ENCODE peak calls at places on chromosomes 4 and X, in five cellular contexts. Q, G, E, C and U are unnamed samples.

GRCh38 chr4:145081756-145082155 is 16.2 kb downstream of the ANAPC10 start:
- DNase-seq in Q (no peak), G (no peak), E (no peak), C (no peak), U (no peak)

GRCh38 chr4:212438-213174 is 88.3 kb downstream of the ZNF718 start:
- DNase-seq in Q (peak), G (peak), E (no peak), C (no peak), U (no peak)

GRCh38 chrX:21723097-21723496 is 34.8 kb downstream of the SMPX start:
- DNase-seq in Q (peak), G (no peak), E (no peak), C (no peak), U (no peak)

GRCh38 chr4:113759696-113760093 is 1.8 kb downstream of the CAMK2D start:
- DNase-seq in Q (no peak), G (no peak), E (no peak), C (no peak), U (no peak)

GRCh38 chrX:147900349-147900748 is 11.4 kb upstream of the FMR1 start:
- DNase-seq in Q (no peak), G (no peak), E (no peak), C (no peak), U (no peak)

GRCh38 chrX:153700376-153700945 is 12.7 kb downstream of the SLC6A8 start:
- DNase-seq in Q (no peak), G (no peak), E (no peak), C (no peak), U (no peak)

GRCh38 chrX:2445662-2446623 is 54.8 kb downstream of the DHRSX start:
- DNase-seq in Q (no peak), G (no peak), E (no peak), C (no peak), U (no peak)

GRCh38 chr4:142549726-142550463 is 296.2 kb downstream of the INPP4B start:
- DNase-seq in Q (peak), G (no peak), E (no peak), C (peak), U (peak)

GRCh38 chrX:111830561-111830960 is 45.4 kb upstream of the TRPC5OS start:
- DNase-seq in Q (no peak), G (no peak), E (no peak), C (no peak), U (no peak)

GRCh38 chr4:8906668-8906970 is 35.0 kb upstream of the HMX1 start:
- DNase-seq in Q (no peak), G (no peak), E (no peak), C (no peak), U (no peak)

GRCh38 chrX:24145340-24146186 is 4.0 kb upstream of the ZFX start:
- DNase-seq in Q (peak), G (no peak), E (no peak), C (peak), U (peak)

DNA sequence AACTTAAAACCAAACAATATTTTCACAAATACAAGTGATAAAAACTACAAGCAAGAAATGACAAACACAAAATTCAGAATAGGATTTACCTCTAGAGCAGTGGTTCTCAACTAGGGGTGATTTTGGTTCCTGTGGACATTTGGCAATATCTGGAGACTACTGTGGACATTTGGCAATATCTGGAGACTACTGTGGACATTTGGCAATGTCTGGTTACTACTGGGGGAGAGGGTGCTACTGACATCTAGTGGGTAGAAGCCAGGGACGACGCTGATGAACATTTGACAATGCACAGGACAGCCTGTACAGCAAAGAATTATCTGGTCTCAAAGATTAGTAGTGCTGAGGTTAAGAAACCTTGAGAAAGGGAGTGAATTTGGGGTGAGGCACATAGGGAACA is 169.8 kb downstream of the CLCN4 start:
- DNase-seq in Q (peak), G (no peak), E (no peak), C (peak), U (peak)
- TF ChIP-seq CTCF in Q (peak), G (peak), E (no peak), C (peak), U (no peak)

DNA sequence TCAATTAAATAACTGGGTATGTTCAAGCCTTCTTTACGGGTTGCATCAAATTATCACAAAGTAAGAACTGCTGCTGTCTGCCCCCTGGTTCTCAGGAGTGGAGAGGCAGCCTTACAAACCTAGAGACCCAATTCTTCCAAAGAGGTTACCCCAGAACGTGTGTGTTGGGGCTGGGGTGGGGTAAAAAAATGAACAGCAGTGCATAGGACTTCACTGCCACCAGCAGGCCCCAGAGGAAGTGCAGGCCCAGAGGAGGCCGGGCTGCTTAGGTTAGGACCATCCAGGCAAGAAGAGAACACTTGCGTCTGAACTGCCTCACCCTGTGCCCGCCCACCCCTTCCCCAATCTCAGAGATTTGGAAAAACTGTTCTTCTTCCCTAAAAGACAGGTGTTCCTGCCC is 1.5 kb upstream of the NWD2 start:
- DNase-seq in Q (no peak), G (no peak), E (no peak), C (no peak), U (peak)
- TF ChIP-seq CTCF in Q (no peak), G (no peak), E (no peak), C (no peak), U (no peak)

DNA sequence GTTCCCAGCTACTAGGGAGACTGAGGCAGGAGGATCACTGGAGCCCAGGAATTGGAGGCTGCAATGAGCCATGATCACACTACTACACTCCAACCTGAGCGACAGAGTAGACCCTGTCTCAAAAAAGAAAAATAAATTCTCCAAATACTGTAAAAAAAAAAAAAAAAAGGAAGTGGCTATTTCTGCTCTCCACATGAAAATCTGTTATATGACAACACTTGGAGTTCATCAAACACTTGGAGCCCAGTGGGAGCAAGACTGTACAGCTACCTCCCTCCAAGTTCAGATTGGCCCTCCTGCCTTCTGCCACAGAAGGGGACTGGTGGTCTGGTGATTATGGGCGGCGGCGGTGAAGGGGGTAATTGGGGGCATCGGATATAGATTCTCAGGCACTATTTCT is 9.0 kb upstream of the CLDN34 start:
- DNase-seq in Q (no peak), G (no peak), E (no peak), C (no peak), U (no peak)
- TF ChIP-seq CTCF in Q (no peak), G (no peak), E (no peak), C (no peak), U (no peak)

GRCh38 chr4:176717237-176717636 is 75.5 kb downstream of the VEGFC start:
- DNase-seq in Q (no peak), G (no peak), E (no peak), C (no peak), U (no peak)
- TF ChIP-seq CTCF in Q (no peak), G (no peak), E (no peak), C (no peak), U (no peak)

GRCh38 chr4:3418029-3418762 is 23.6 kb upstream of the HGFAC start:
- DNase-seq in Q (no peak), G (no peak), E (no peak), C (no peak), U (no peak)
- TF ChIP-seq CTCF in Q (no peak), G (peak), E (peak), C (peak), U (no peak)

GRCh38 chr4:128384091-128384520 is 96.5 kb upstream of the PGRMC2 start:
- DNase-seq in Q (peak), G (no peak), E (no peak), C (no peak), U (no peak)

GRCh38 chr4:128384765-128385164 is 97.2 kb upstream of the PGRMC2 start:
- DNase-seq in Q (no peak), G (no peak), E (no peak), C (no peak), U (no peak)

GRCh38 chr4:128385199-128385598 is 97.6 kb upstream of the PGRMC2 start:
- DNase-seq in Q (no peak), G (no peak), E (no peak), C (no peak), U (no peak)

GRCh38 chr4:128386761-128387599 is 99.4 kb upstream of the PGRMC2 start:
- DNase-seq in Q (peak), G (peak), E (no peak), C (peak), U (peak)

GRCh38 chr4:128385683-128386304 is 98.2 kb upstream of the PGRMC2 start:
- DNase-seq in Q (peak), G (no peak), E (peak), C (peak), U (no peak)
- TF ChIP-seq CTCF in Q (no peak), G (peak), E (no peak), C (peak), U (no peak)

GRCh38 chrX:107978707-107979307 is 3.4 kb downstream of the TEX13B start:
- DNase-seq in Q (peak), G (no peak), E (no peak), C (peak), U (peak)
- TF ChIP-seq CTCF in Q (peak), G (peak), E (peak), C (peak), U (peak)

GRCh38 chr4:1346781-1347409 is at the start of gene UVSSA:
- DNase-seq in Q (peak), G (peak), E (peak), C (peak), U (peak)

GRCh38 chr4:1344696-1345095 is 2.3 kb upstream of the UVSSA start:
- DNase-seq in Q (no peak), G (no peak), E (no peak), C (no peak), U (no peak)

GRCh38 chr4:1347410-1347864 is 429 bp downstream of the UVSSA start:
- DNase-seq in Q (peak), G (peak), E (peak), C (peak), U (peak)

GRCh38 chr4:1348014-1348513 is 1.1 kb downstream of the UVSSA start:
- DNase-seq in Q (no peak), G (no peak), E (no peak), C (no peak), U (no peak)

GRCh38 chr4:1345905-1346780 is 865 bp upstream of the UVSSA start:
- DNase-seq in Q (peak), G (peak), E (peak), C (peak), U (peak)
- TF ChIP-seq CTCF in Q (no peak), G (peak), E (peak), C (no peak), U (no peak)

GRCh38 chr4:186200436-186201409 is 9.4 kb downstream of the CYP4V2 start:
- DNase-seq in Q (no peak), G (no peak), E (no peak), C (no peak), U (no peak)

GRCh38 chr4:186202490-186203140 is 11.2 kb downstream of the CYP4V2 start:
- DNase-seq in Q (no peak), G (no peak), E (no peak), C (no peak), U (no peak)

GRCh38 chr4:186203391-186203802 is 12.0 kb downstream of the CYP4V2 start:
- DNase-seq in Q (no peak), G (no peak), E (no peak), C (no peak), U (no peak)

GRCh38 chr4:186204103-186204559 is 12.8 kb downstream of the CYP4V2 start:
- DNase-seq in Q (peak), G (no peak), E (no peak), C (no peak), U (no peak)

DNA sequence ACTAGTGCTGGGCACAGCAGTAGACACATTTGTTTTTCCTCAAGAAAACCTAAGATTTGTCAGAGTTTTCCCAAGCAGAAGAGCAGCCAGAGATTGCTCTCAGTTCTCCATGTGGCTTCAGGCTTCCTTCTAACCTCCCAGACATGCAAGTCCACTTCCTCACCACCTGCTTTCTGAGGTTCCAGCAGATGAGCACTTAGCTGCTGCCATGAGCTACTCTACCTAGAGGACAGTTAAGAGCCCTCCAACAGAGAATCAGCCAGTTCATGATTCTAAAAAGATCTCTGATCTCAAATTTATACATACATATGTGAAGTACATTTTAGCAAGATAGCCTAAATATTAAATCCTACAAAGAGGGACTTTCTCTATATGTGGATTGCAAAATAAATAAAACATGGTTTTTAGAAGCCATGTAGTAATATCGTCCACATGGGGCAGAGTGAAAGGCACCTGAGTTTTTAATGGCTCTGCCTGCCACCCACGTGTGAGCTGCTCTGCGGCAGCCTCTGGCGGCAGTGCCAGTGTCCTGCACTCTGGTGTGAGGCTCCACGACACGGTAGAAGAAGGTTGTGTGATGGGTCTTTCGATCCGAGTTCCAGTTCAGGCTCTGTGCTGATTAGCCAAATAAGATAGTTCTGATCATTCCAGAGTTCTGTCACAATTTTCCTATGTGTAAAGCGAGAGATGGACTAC is 10.3 kb downstream of the CYP4V2 start:
- DNase-seq in Q (peak), G (no peak), E (peak), C (peak), U (peak)
- TF ChIP-seq CTCF in Q (peak), G (peak), E (peak), C (peak), U (peak)